ENCODE peak calls at places on chromosomes 3 and 15, in seven cellular contexts. N is amniotic stem cell, F is NCI-H226, P is GM23338, L is OCI-LY7, X is NCI-H524 treated with DMSO at 0.1 percent for 48 hours, Z is AG08396. R is an unnamed sample.
A peak's percentile ranks its signal among the peaks of the same experiment; 100 is the strongest.

GRCh38 chr15:59276225-59277178 is 69.9 kb downstream of the LDHAL6B start:
- DNase-seq in N (no peak), F (no peak), P (no peak), L (no peak), X (no peak), Z (no peak), R (peak; percentile 87)

GRCh38 chr15:93164409-93164808 is 75.4 kb upstream of the RGMA start:
- DNase-seq in N (no peak), F (no peak), P (no peak), L (no peak), X (no peak), Z (no peak), R (no peak)

GRCh38 chr3:138196023-138196422 is 8.9 kb downstream of the ARMC8 start:
- DNase-seq in N (no peak), F (peak; percentile 2), P (no peak), L (no peak), X (no peak), Z (no peak), R (peak; percentile 64)

GRCh38 chr3:76107935-76108570 is 322.7 kb upstream of the ZNF717 start:
- DNase-seq in N (no peak), F (no peak), P (peak; percentile 70), L (peak; percentile 14), X (no peak), Z (peak; percentile 34), R (no peak)

GRCh38 chr3:136171097-136171542 is 25.0 kb downstream of the MSL2 start:
- DNase-seq in N (no peak), F (peak; percentile 60), P (no peak), L (no peak), X (no peak), Z (no peak), R (peak; percentile 92)

GRCh38 chr3:187963677-187964385 is 190.1 kb upstream of the LPP start:
- DNase-seq in N (no peak), F (peak; percentile 19), P (no peak), L (peak; percentile 48), X (no peak), Z (no peak), R (no peak)

GRCh38 chr15:34708422-34708821 is 46.4 kb downstream of the GJD2 start:
- DNase-seq in N (no peak), F (no peak), P (peak; percentile 81), L (peak; percentile 13), X (peak; percentile 51), Z (peak; percentile 48), R (peak; percentile 44)

GRCh38 chr3:58041826-58042324 is 33.7 kb downstream of the FLNB start:
- DNase-seq in N (no peak), F (no peak), P (peak; percentile 74), L (no peak), X (no peak), Z (peak; percentile 43), R (no peak)

GRCh38 chr3:131361464-131362421 is 19.8 kb upstream of the NUDT16 start:
- DNase-seq in N (no peak), F (peak; percentile 97), P (peak; percentile 98), L (no peak), X (no peak), Z (peak; percentile 17), R (peak; percentile 67)

GRCh38 chr3:170222647-170223541 is 670 bp downstream of the PRKCI start:
- DNase-seq in N (no peak), F (peak; percentile 27), P (peak; percentile 63), L (peak; percentile 63), X (no peak), Z (peak; percentile 41), R (peak; percentile 28)

GRCh38 chr3:196741401-196741761 is 1.7 kb downstream of the PAK2 start:
- DNase-seq in N (no peak), F (no peak), P (no peak), L (no peak), X (no peak), Z (no peak), R (no peak)

GRCh38 chr3:124887177-124887995 is at the start of gene ITGB5:
- DNase-seq in N (peak; percentile 56), F (peak; percentile 78), P (peak; percentile 86), L (no peak), X (peak; percentile 17), Z (peak; percentile 87), R (peak; percentile 71)

GRCh38 chr3:160038862-160039562 is 50.4 kb downstream of the IL12A start:
- DNase-seq in N (no peak), F (no peak), P (peak; percentile 55), L (no peak), X (peak; percentile 33), Z (peak; percentile 21), R (no peak)

GRCh38 chr15:42576040-42576594 is 711 bp downstream of the STARD9 start:
- DNase-seq in N (no peak), F (no peak), P (no peak), L (no peak), X (no peak), Z (no peak), R (no peak)

GRCh38 chr3:124763644-124764358 is 33.5 kb downstream of the UMPS start:
- DNase-seq in N (no peak), F (no peak), P (no peak), L (no peak), X (no peak), Z (no peak), R (no peak)

GRCh38 chr3:141913150-141913811 is 36.8 kb downstream of the ATP1B3 start:
- DNase-seq in N (peak; percentile 14), F (no peak), P (peak; percentile 78), L (peak; percentile 72), X (peak; percentile 53), Z (peak; percentile 52), R (peak; percentile 25)

GRCh38 chr15:58212909-58213526 is 74.8 kb downstream of the AQP9 start:
- DNase-seq in N (no peak), F (peak; percentile 49), P (peak; percentile 54), L (peak; percentile 5), X (peak; percentile 30), Z (peak; percentile 32), R (peak; percentile 38)

GRCh38 chr3:184003187-184003967 is 14.3 kb downstream of the ABCC5 start:
- DNase-seq in N (peak; percentile 18), F (peak; percentile 65), P (no peak), L (no peak), X (no peak), Z (peak; percentile 34), R (no peak)

GRCh38 chr15:68676011-68676605 is 97.3 kb downstream of the CORO2B start:
- DNase-seq in N (no peak), F (no peak), P (no peak), L (no peak), X (no peak), Z (no peak), R (no peak)

GRCh38 chr15:98440917-98441316 is 207.4 kb upstream of the IGF1R start:
- DNase-seq in N (no peak), F (no peak), P (no peak), L (peak; percentile 8), X (no peak), Z (no peak), R (no peak)

GRCh38 chr3:65605876-65606432 is 432.8 kb downstream of the MAGI1 start:
- DNase-seq in N (no peak), F (no peak), P (no peak), L (no peak), X (no peak), Z (no peak), R (no peak)

GRCh38 chr3:2823016-2823415 is 287.2 kb downstream of the IL5RA start:
- DNase-seq in N (no peak), F (no peak), P (no peak), L (no peak), X (no peak), Z (no peak), R (no peak)

GRCh38 chr3:84965141-84965540 is 6.4 kb downstream of the CADM2 start:
- DNase-seq in N (no peak), F (no peak), P (peak; percentile 93), L (no peak), X (no peak), Z (no peak), R (no peak)

GRCh38 chr15:43370975-43371974 is at the start of the genes TUBGCP4 and ZSCAN29:
- DNase-seq in N (no peak), F (peak; percentile 54), P (peak; percentile 95), L (peak; percentile 95), X (peak; percentile 73), Z (peak; percentile 98), R (no peak)

GRCh38 chr15:41936649-41937567 is 35.4 kb downstream of the EHD4 start:
- DNase-seq in N (no peak), F (no peak), P (no peak), L (no peak), X (no peak), Z (no peak), R (no peak)

GRCh38 chr3:129261850-129262249 is 12.4 kb downstream of the COPG1 start:
- DNase-seq in N (no peak), F (no peak), P (no peak), L (no peak), X (no peak), Z (no peak), R (no peak)

GRCh38 chr3:4726549-4726948 is 233.4 kb downstream of the ITPR1 start:
- DNase-seq in N (no peak), F (no peak), P (no peak), L (no peak), X (no peak), Z (no peak), R (peak; percentile 49)

GRCh38 chr3:46944191-46944590 is 32.4 kb downstream of the CCDC12 start:
- DNase-seq in N (no peak), F (no peak), P (peak; percentile 27), L (no peak), X (no peak), Z (no peak), R (no peak)

GRCh38 chr3:64533565-64534317 is 154.1 kb downstream of the ADAMTS9 start:
- DNase-seq in N (peak; percentile 87), F (peak; percentile 58), P (peak; percentile 96), L (peak; percentile 38), X (peak; percentile 16), Z (peak; percentile 83), R (peak; percentile 38)